ENCODE peak calls at places on chromosome 6, in four cellular contexts. P is CD8-positive, alpha-beta T cell; O is AG04450; S is BJ. Z is an unnamed sample.
A peak's percentile ranks its signal among the peaks of the same experiment; 100 is the strongest.

GRCh38 chr6:24520929-24521546 is 26.3 kb downstream of the ALDH5A1 start:
- DNase-seq in P (peak; percentile 18), O (no peak), S (no peak), Z (no peak)

GRCh38 chr6:88165087-88165876 is 865 bp downstream of the CNR1 start:
- DNase-seq in S (no peak), P (no peak), O (no peak), Z (no peak)

GRCh38 chr6:160328447-160328846 is 19.7 kb upstream of the SLC22A3 start:
- DNase-seq in S (no peak), P (no peak), O (no peak), Z (no peak)

GRCh38 chr6:135901776-135902524 is 50.4 kb downstream of the PDE7B start:
- DNase-seq in P (no peak), S (peak; percentile 37), O (peak; percentile 83), Z (peak; percentile 89)

GRCh38 chr6:36692220-36692619 is 5.4 kb upstream of the RAB44 start:
- DNase-seq in P (no peak), O (no peak), S (no peak), Z (no peak)

GRCh38 chr6:47308674-47309325 is 905 bp downstream of the TNFRSF21 start:
- DNase-seq in P (no peak), O (no peak), S (no peak), Z (no peak)

GRCh38 chr6:145569140-145569539 is 166.2 kb downstream of the EPM2A start:
- DNase-seq in P (no peak), O (no peak), S (no peak), Z (peak; percentile 15)

GRCh38 chr6:158605266-158605878 is 39.2 kb downstream of the DYNLT1 start:
- DNase-seq in P (peak; percentile 29), S (peak; percentile 22), O (peak; percentile 46), Z (peak; percentile 67)

GRCh38 chr6:44128020-44128917 is 915 bp downstream of the TMEM63B start:
- DNase-seq in S (no peak), P (no peak), O (no peak), Z (no peak)

GRCh38 chr6:43723737-43724295 is 36.2 kb upstream of the MRPS18A start:
- DNase-seq in O (no peak), P (peak; percentile 40), S (no peak), Z (no peak)

GRCh38 chr6:96235927-96236326 is 220.2 kb downstream of the FUT9 start:
- DNase-seq in S (no peak), O (no peak), P (no peak), Z (peak; percentile 91)

GRCh38 chr6:912871-913663 is 220.1 kb upstream of the EXOC2 start:
- DNase-seq in S (no peak), P (no peak), O (peak; percentile 8), Z (no peak)

GRCh38 chr6:155154158-155154830 is 109.5 kb upstream of the CLDN20 start:
- DNase-seq in P (no peak), O (peak; percentile 78), S (peak; percentile 90), Z (peak; percentile 81)

GRCh38 chr6:9398794-9399373 is 963.5 kb upstream of the SLC35B3 start:
- DNase-seq in S (no peak), P (no peak), O (no peak), Z (no peak)

GRCh38 chr6:112311950-112312547 is 35.1 kb upstream of the RFPL4B start:
- DNase-seq in P (no peak), S (no peak), O (no peak), Z (no peak)

GRCh38 chr6:20644667-20645370 is 110.6 kb downstream of the CDKAL1 start:
- DNase-seq in P (no peak), O (no peak), S (no peak), Z (no peak)

GRCh38 chr6:42239333-42239732 is 21.7 kb upstream of the MRPS10 start:
- DNase-seq in P (no peak), S (no peak), O (no peak), Z (no peak)

GRCh38 chr6:150690681-150691080 is 91.0 kb downstream of the PLEKHG1 start:
- DNase-seq in S (no peak), O (no peak), P (no peak), Z (no peak)
- H3K4me3 ChIP-seq in S (no peak overlapping the region), O (no peak overlapping the region), P (no peak overlapping the region), Z (no peak overlapping the region)

GRCh38 chr6:170178561-170179477 is 112.1 kb downstream of the DLL1 start:
- DNase-seq in O (no peak), S (peak; percentile 60), P (no peak), Z (no peak)
- TF ChIP-seq CTCF in O (no peak), S (no peak), P (no peak), Z (no peak)

DNA sequence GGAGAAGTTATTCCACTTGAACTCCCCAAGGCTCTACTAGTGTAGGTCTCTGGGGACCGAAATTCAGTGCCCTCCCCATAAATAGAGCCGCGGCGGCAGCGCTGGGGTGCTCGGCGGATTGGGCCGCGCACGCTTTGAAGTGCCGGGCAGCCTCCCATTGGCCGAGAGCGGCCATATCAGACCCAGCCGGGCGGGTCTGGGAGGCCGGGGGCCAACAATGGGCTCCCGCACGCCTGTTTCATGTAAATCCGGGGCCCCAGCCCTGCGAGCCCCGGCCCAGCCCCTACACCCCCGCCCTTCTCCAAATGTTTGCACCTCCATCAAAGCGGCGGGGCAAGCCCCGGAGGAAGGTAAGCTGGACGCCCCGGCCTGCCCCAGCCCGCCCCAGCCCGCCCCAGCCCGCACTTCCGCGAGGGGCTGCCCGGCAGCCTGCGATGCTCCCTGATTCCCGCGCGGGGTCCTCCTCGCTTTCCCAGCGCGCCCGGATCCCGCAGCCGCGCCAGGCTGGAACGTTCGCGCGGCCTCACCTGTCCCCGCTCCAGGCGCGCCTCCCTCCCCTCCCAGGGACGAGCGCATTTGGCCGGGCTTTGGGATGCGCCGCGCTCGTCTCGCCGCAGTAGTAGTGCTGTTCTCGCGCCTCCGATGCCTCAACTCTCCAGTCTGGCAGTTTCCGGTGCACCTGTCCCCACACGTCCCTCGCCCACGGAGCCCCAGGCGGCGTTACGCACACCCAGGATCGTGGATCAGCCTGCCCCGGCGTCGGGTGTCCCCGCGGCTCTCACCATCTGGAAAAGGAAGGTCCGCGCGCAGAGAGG is at the start of gene TBXT:
- DNase-seq in S (no peak), O (no peak), P (no peak), Z (no peak)
- H3K4me3 ChIP-seq in S (no peak within 1 kb of the TSS), O (no peak within 1 kb of the TSS), P (no peak within 1 kb of the TSS), Z (no peak within 1 kb of the TSS)

GRCh38 chr6:2579789-2580570 is 170.7 kb downstream of the MYLK4 start:
- DNase-seq in P (no peak), S (no peak), O (no peak), Z (no peak)

GRCh38 chr6:2576499-2576898 is 174.2 kb downstream of the MYLK4 start:
- DNase-seq in O (no peak), S (no peak), P (no peak), Z (no peak)

GRCh38 chr6:2580996-2581395 is 169.7 kb downstream of the MYLK4 start:
- DNase-seq in O (no peak), S (no peak), P (no peak), Z (no peak)

GRCh38 chr6:2579241-2579761 is 171.4 kb downstream of the MYLK4 start:
- DNase-seq in P (no peak), O (no peak), S (no peak), Z (no peak)

DNA sequence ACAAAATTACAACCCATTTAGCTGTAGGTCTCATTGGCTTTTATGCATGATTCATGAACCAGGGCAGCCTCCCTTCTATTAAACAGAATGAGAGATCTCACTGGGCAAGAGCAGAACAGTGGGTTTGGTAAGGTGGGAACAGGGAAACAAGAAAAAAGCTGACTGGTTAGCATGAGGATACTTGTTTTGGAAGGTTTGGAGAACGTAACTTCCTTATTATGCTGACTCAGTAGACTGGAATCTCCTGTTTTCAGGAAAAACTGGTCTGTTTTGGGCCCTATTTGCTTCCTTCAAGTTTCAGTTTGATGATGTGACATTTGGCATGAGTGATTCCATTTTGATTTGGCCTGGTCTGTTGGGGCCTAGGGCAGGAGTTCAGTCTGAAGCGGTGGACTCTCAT is 172.0 kb downstream of the MYLK4 start:
- DNase-seq in S (no peak), P (no peak), O (no peak), Z (no peak)
- TF ChIP-seq CTCF in S (no peak), P (no peak), O (no peak), Z (no peak)

GRCh38 chr6:117668736-117669135 is 6.5 kb upstream of the NUS1 start:
- DNase-seq in O (no peak), P (no peak), S (no peak), Z (no peak)

GRCh38 chr6:117676577-117677218 is 1.4 kb downstream of the NUS1 start:
- DNase-seq in S (no peak), P (no peak), O (no peak), Z (no peak)

GRCh38 chr6:117674991-117675657 is at the start of gene NUS1:
- DNase-seq in P (peak; percentile 98), S (peak; percentile 79), O (peak; percentile 92), Z (peak; percentile 95)

GRCh38 chr6:117677553-117678131 is 2.4 kb downstream of the NUS1 start:
- DNase-seq in S (no peak), P (no peak), O (no peak), Z (no peak)

DNA sequence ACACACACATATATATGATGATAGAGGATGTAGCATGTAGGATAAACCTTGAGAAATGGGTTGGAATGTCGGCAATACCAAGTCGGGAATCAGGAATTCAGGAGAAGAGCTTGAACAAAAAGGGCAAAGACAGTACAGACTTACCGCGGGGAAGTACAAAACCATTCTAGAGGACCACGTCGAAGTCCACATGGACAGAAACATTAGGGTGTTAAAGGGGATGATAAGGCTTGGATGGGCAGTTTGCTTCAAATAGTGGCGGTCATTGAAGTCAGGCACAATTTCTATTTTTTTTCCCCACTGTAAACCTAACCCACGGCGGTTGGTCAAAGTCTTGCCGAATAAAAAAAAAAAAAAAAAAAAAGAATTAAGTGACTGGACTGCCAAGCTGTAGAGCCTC is 766 bp upstream of the NUS1 start:
- DNase-seq in P (no peak), O (no peak), S (no peak), Z (no peak)
- H3K4me3 ChIP-seq in P (peak overlapping the region; percentile 73), O (peak overlapping the region; percentile 65), S (peak overlapping the region; percentile 87), Z (peak overlapping the region; percentile 69)

GRCh38 chr6:15776458-15776980 is 113.7 kb upstream of the DTNBP1 start:
- DNase-seq in P (no peak), S (no peak), O (no peak), Z (no peak)
- TF ChIP-seq CTCF in P (no peak), S (no peak), O (no peak), Z (no peak)

DNA sequence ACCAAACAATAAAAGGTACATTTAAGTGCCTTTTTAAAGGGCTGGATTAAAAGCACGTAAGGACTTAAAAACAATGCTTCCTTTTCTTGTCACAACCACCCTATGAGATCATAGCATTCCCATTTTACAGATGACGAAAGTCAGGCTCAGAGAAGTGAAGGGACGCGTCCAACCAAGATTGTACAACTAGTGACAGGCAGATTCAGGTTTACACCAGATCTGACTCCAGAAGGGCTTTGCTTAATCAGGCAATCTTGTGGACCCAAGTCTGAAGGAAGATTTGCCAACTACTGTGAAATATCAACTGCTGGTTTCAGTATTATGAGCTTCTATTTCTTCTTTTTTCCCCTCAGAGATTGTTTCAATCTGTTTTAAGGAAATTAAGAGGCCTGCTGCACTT is 876 bp downstream of the ENPP4 start:
- DNase-seq in P (no peak), O (no peak), S (no peak), Z (no peak)
- H3K4me3 ChIP-seq in P (peak overlapping the region; percentile 96), O (no peak overlapping the region), S (no peak overlapping the region), Z (peak overlapping the region; percentile 63)

Z was measured in astrocyte of the cerebellum.